ENCODE peak calls at places on chromosomes 11 and 22, in four cellular contexts. Z, A, B and C are unnamed samples.

GRCh38 chr11:10030122-10030490 is 263.9 kb downstream of the SBF2 start:
- DNase-seq in Z (no peak), A (no peak), B (no peak), C (no peak)

GRCh38 chr11:81449588-81450155 is 1284.0 kb downstream of the FAM181B start:
- DNase-seq in Z (no peak), A (no peak), B (no peak), C (no peak)

GRCh38 chr11:4626207-4627105 is 10.8 kb upstream of the OR51D1 start:
- DNase-seq in Z (peak), A (peak), B (peak), C (peak)

GRCh38 chr11:31397239-31397834 is 27.7 kb downstream of the DNAJC24 start:
- DNase-seq in Z (peak), A (no peak), B (peak), C (peak)

GRCh38 chr11:69005631-69006368 is 7.2 kb downstream of the MRGPRF start:
- DNase-seq in Z (no peak), A (no peak), B (no peak), C (no peak)

GRCh38 chr11:96014234-96014633 is 90.3 kb upstream of the MTMR2 start:
- DNase-seq in Z (peak), A (peak), B (no peak), C (peak)

GRCh38 chr11:21472256-21472655 is 720.6 kb upstream of the ANO5 start:
- DNase-seq in Z (no peak), A (no peak), B (no peak), C (no peak)

GRCh38 chr22:42343136-42343484 is 72.7 kb upstream of the TCF20 start:
- DNase-seq in Z (no peak), A (no peak), B (no peak), C (no peak)

GRCh38 chr11:66012371-66012945 is 650 bp downstream of the CST6 start:
- DNase-seq in Z (no peak), A (no peak), B (no peak), C (no peak)

GRCh38 chr11:66012946-66013761 is 1.3 kb downstream of the CST6 start:
- DNase-seq in Z (peak), A (no peak), B (no peak), C (no peak)

GRCh38 chr11:66013762-66014100 is 1.9 kb downstream of the CST6 start:
- DNase-seq in Z (no peak), A (no peak), B (no peak), C (no peak)

GRCh38 chr11:66011239-66011784 is 496 bp upstream of the CST6 start:
- DNase-seq in Z (peak), A (peak), B (no peak), C (peak)

GRCh38 chr11:66011785-66012303 is at the start of gene CST6:
- DNase-seq in Z (no peak), A (no peak), B (peak), C (no peak)
- TF ChIP-seq EZH2 in Z (no peak), A (no peak), B (peak), C (no peak)

GRCh38 chr11:2791139-2791520 is 91.3 kb upstream of the KCNQ1OT1 start:
- DNase-seq in Z (no peak), A (no peak), B (no peak), C (no peak)

GRCh38 chr11:2789331-2789730 is 89.5 kb upstream of the KCNQ1OT1 start:
- DNase-seq in Z (no peak), A (no peak), B (no peak), C (no peak)

GRCh38 chr11:2789791-2790580 is 90.2 kb upstream of the KCNQ1OT1 start:
- DNase-seq in Z (no peak), A (no peak), B (no peak), C (no peak)

GRCh38 chr11:2791521-2792375 is 92.0 kb upstream of the KCNQ1OT1 start:
- DNase-seq in Z (no peak), A (no peak), B (no peak), C (no peak)

GRCh38 chr11:2790581-2790925 is 90.8 kb upstream of the KCNQ1OT1 start:
- DNase-seq in Z (no peak), A (no peak), B (no peak), C (no peak)
- TF ChIP-seq EZH2phosphoT487 in Z (no peak), A (no peak), B (no peak), C (no peak)

GRCh38 chr22:49010086-49010863 is 817.4 kb downstream of the BRD1 start:
- DNase-seq in Z (no peak), A (no peak), B (no peak), C (no peak)
- TF ChIP-seq EZH2 in Z (no peak), A (no peak), B (no peak), C (no peak)

GRCh38 chr22:38429460-38430128 is 25.4 kb downstream of the KCNJ4 start:
- DNase-seq in Z (no peak), A (no peak), B (no peak), C (no peak)
- TF ChIP-seq EZH2phosphoT487 in Z (no peak), A (no peak), B (no peak), C (no peak)

GRCh38 chr11:67615455-67616430 is 9.0 kb downstream of the NDUFV1 start:
- DNase-seq in Z (peak), A (peak), B (peak), C (peak)
- TF ChIP-seq EZH2 in Z (no peak), A (no peak), B (no peak), C (no peak)

GRCh38 chr22:36237462-36238347 is 1.6 kb downstream of the APOL2 start:
- DNase-seq in Z (peak), A (no peak), B (no peak), C (peak)
- TF ChIP-seq EZH2phosphoT487 in Z (no peak), A (no peak), B (no peak), C (no peak)

GRCh38 chr11:133956650-133957633 is at the start of gene IGSF9B:
- DNase-seq in Z (peak), A (peak), B (peak), C (peak)
- TF ChIP-seq EZH2 in Z (no peak), A (no peak), B (peak), C (no peak)

GRCh38 chr11:17206448-17206847 is 1.3 kb downstream of the PIK3C2A start:
- DNase-seq in Z (no peak), A (no peak), B (no peak), C (peak)

GRCh38 chr11:17209939-17210245 is 2.1 kb upstream of the PIK3C2A start:
- DNase-seq in Z (no peak), A (no peak), B (no peak), C (no peak)

GRCh38 chr11:17207317-17208256 is at the start of gene PIK3C2A:
- DNase-seq in Z (peak), A (peak), B (peak), C (peak)

GRCh38 chr11:17214338-17214737 is 6.6 kb upstream of the PIK3C2A start:
- DNase-seq in Z (no peak), A (no peak), B (no peak), C (no peak)

DNA sequence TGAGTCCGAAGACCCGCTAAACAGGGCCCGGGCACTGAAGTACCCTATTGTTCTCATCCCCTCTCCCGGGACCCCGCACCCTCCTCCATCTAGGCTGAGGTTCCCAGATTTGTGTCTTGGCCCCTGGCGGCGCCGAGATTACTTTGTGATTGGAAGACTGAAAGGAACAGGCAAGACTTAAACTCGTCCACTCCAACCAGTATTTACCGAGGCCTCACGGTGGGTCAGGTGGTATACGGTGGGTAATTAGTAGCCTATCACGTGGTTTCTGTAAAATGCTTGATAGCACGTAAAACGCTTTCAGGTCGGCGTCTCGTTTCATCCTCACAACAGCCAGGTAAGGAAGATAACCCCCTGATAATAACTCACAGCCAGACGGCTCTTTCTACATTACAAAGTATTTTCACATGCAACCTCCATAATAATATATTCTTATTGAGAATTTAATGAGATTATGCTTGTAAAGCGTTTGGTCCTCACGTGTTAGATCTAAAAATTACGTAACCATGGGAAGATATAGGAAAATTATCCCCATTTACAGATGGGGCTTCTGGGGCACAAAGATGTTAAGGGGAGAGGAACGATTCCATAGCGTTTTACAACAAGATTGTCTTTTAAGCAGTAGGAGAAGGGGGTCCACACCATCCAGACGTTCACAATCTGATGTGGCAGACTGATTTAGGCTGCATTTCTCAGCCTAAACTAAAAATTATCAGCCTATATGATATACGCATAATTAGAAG is 642 bp upstream of the PIK3C2A start:
- DNase-seq in Z (peak), A (peak), B (peak), C (peak)
- TF ChIP-seq EZH2phosphoT487 in Z (no peak), A (no peak), B (no peak), C (no peak)

GRCh38 chr11:14971865-14972580 is at the start of gene CALCA:
- DNase-seq in Z (no peak), A (no peak), B (peak), C (peak)

GRCh38 chr11:14972581-14973490 is 685 bp upstream of the CALCA start:
- DNase-seq in Z (no peak), A (no peak), B (peak), C (no peak)

GRCh38 chr11:14974021-14974698 is 2.0 kb upstream of the CALCA start:
- DNase-seq in Z (no peak), A (no peak), B (peak), C (no peak)

GRCh38 chr11:14974723-14975587 is 2.8 kb upstream of the CALCA start:
- DNase-seq in Z (peak), A (peak), B (peak), C (peak)

GRCh38 chr11:14973621-14974020 is 1.5 kb upstream of the CALCA start:
- DNase-seq in Z (no peak), A (no peak), B (peak), C (peak)
- TF ChIP-seq EZH2 in Z (no peak), A (no peak), B (peak), C (peak)